ENCODE peak calls at places on chromosomes 12 and 14, in six cellular contexts. G is stimulated activated CD8-positive, alpha-beta memory T cell treated with anti-CD3 and anti-CD28 coated beads, Interleukin-4, amount 100 ng/mL, for 1 hour; U is CMK; L is myocyte; C is HFFc6; Q is NCI-H2081. S is an unnamed sample.

GRCh38 chr14:55077155-55077554 is 25.7 kb downstream of the MAPK1IP1L start:
- DNase-seq in C (peak), G (no peak), U (no peak), Q (no peak), L (no peak), S (no peak)

GRCh38 chr12:23867794-23868193 is 81.7 kb downstream of the SOX5 start:
- DNase-seq in U (no peak), G (no peak), L (no peak), Q (no peak), C (no peak), S (no peak)

GRCh38 chr12:132597333-132598283 is 12.8 kb downstream of the LRCOL1 start:
- DNase-seq in G (no peak), Q (peak), U (no peak), C (peak), L (peak), S (no peak)

GRCh38 chr14:60775296-60775695 is 40.7 kb downstream of the MNAT1 start:
- DNase-seq in Q (no peak), C (peak), G (no peak), L (no peak), U (no peak), S (no peak)

GRCh38 chr14:95494456-95494855 is 22.0 kb downstream of the SYNE3 start:
- DNase-seq in U (no peak), L (peak), Q (no peak), G (no peak), C (no peak), S (no peak)

GRCh38 chr12:112798019-112798760 is 6.6 kb downstream of the RPH3A start:
- DNase-seq in U (no peak), C (no peak), L (no peak), Q (no peak), G (no peak), S (no peak)

GRCh38 chr12:23099604-23100003 is 474.6 kb downstream of the ETNK1 start:
- DNase-seq in L (no peak), U (no peak), Q (no peak), G (no peak), C (no peak), S (no peak)

GRCh38 chr14:99604766-99605298 is 825 bp upstream of the CCDC85C start:
- DNase-seq in Q (peak), L (peak), U (no peak), C (no peak), G (no peak), S (no peak)

GRCh38 chr14:93720076-93720815 is 68.0 kb downstream of the PRIMA1 start:
- DNase-seq in Q (no peak), C (no peak), L (no peak), U (no peak), G (no peak), S (no peak)

S was measured in thoracic aorta.